ENCODE peak calls at places on chromosome 12, in five cellular contexts. C is CD8-positive, alpha-beta T cell; U is aorta; A is PC-3; D is tibial nerve. P is an unnamed sample.

GRCh38 chr12:1171657-1172056 is 180.6 kb downstream of the ERC1 start:
- DNase-seq in C (no peak), U (no peak), A (no peak), D (no peak), P (no peak)

GRCh38 chr12:63823040-63823439 is 21.5 kb upstream of the SRGAP1 start:
- DNase-seq in C (no peak), U (no peak), A (no peak), D (no peak), P (no peak)

GRCh38 chr12:55019784-55020183 is at the start of gene NEUROD4:
- DNase-seq in C (no peak), U (no peak), A (peak; percentile 66), D (no peak), P (no peak)

GRCh38 chr12:124928095-124928911 is 13.9 kb upstream of the UBC start:
- DNase-seq in C (no peak), U (peak; percentile 89), A (peak; percentile 88), D (peak; percentile 55), P (no peak)

GRCh38 chr12:110270125-110270962 is 10.7 kb upstream of the ATP2A2 start:
- DNase-seq in C (no peak), U (peak; percentile 37), A (peak; percentile 92), D (no peak), P (no peak)

GRCh38 chr12:71415336-71416231 is 24.0 kb upstream of the LGR5 start:
- DNase-seq in C (no peak), U (no peak), A (peak; percentile 81), D (no peak), P (no peak)

GRCh38 chr12:6958609-6959375 is 7.6 kb downstream of the PTPN6 start:
- DNase-seq in C (peak; percentile 60), U (no peak), A (no peak), D (no peak), P (peak; percentile 60)

GRCh38 chr12:59620326-59620725 is 24.5 kb downstream of the SLC16A7 start:
- DNase-seq in C (no peak), U (no peak), A (peak; percentile 31), D (no peak), P (no peak)

GRCh38 chr12:12806784-12807516 is 6.2 kb upstream of the DDX47 start:
- DNase-seq in C (no peak), U (no peak), A (no peak), D (no peak), P (no peak)

GRCh38 chr12:93122569-93123091 is 193.5 kb upstream of the EEA1 start:
- DNase-seq in C (no peak), U (no peak), A (no peak), D (no peak), P (no peak)

GRCh38 chr12:124030008-124030407 is 57.0 kb downstream of the ZNF664 start:
- DNase-seq in C (no peak), U (no peak), A (no peak), D (no peak), P (no peak)

DNA sequence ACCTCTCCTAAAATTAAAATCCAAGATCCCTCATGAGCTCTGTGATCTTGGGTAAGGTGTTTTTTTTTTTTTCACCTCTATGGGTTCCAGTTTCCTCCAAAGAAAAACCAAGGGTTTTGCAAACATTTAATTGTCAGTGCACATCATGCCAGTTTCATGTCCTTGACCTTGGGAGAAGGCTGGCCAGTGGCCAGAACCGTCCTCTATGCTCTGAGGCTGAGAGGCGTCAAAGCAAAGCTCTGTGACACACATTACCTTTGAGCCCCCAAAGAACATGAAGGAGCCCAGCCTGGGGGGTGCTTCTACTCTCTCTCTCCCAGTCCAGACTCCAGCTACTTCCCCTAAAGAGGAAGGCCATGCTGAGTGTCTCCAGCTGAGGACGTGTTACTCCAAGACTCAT is 145.5 kb upstream of the TMEM132C start:
- DNase-seq in C (no peak), U (no peak), A (no peak), D (no peak), P (no peak)
- H3K9me3 ChIP-seq in C (no peaks in the 10 kb centered on the region), U (no peaks in the 10 kb centered on the region), A (no peaks in the 10 kb centered on the region), D (no peaks in the 10 kb centered on the region), P (no peaks in the 10 kb centered on the region)

GRCh38 chr12:17296882-17297281 is 690.9 kb upstream of the LMO3 start:
- DNase-seq in C (no peak), U (no peak), A (no peak), D (no peak), P (no peak)
- H3K9me3 ChIP-seq in C (no peaks in the 10 kb centered on the region), U (peaks cover 3% of the 10 kb centered on the region), A (no peaks in the 10 kb centered on the region), D (no peaks in the 10 kb centered on the region), P (peaks cover 5% of the 10 kb centered on the region)

DNA sequence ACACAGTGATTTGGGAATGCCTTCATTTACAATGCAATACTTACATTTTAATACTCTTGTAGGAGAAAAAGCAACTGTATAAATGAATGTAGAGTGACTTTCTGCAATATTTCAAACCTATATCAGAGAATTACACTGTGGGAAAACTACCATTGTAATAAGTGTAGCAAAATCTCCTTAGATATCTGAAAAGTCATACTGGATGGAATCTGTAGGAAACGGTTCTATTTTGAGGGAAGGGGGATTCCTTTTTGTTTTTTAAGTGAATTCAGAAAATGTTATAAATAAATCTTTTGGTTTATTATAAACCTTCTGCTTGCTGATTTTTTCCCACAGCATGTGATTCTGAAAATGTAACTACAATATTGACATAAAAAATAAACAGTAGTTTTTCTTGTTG is 23.0 kb downstream of the ZNF891 start:
- DNase-seq in C (no peak), U (no peak), A (no peak), D (no peak), P (no peak)
- H3K9me3 ChIP-seq in C (peaks cover 72% of the 10 kb centered on the region), U (peaks cover 20% of the 10 kb centered on the region), A (peaks cover 80% of the 10 kb centered on the region), D (peaks cover 100% of the 10 kb centered on the region), P (peaks cover 59% of the 10 kb centered on the region)

GRCh38 chr12:34166427-34167060 is 144.2 kb downstream of the ALG10 start:
- DNase-seq in C (no peak), U (no peak), A (no peak), D (no peak), P (no peak)
- H3K9me3 ChIP-seq in C (no peaks in the 10 kb centered on the region), U (no peaks in the 10 kb centered on the region), A (no peaks in the 10 kb centered on the region), D (no peaks in the 10 kb centered on the region), P (no peaks in the 10 kb centered on the region)

GRCh38 chr12:94429191-94429590 is 30.5 kb downstream of the CEP83 start:
- DNase-seq in C (no peak), U (no peak), A (no peak), D (no peak), P (no peak)

GRCh38 chr12:94430304-94430703 is 29.4 kb downstream of the CEP83 start:
- DNase-seq in C (no peak), U (no peak), A (no peak), D (no peak), P (no peak)

GRCh38 chr12:94426049-94426448 is 33.6 kb downstream of the CEP83 start:
- DNase-seq in C (no peak), U (no peak), A (no peak), D (no peak), P (no peak)

GRCh38 chr12:94429633-94430032 is 30.0 kb downstream of the CEP83 start:
- DNase-seq in C (no peak), U (no peak), A (no peak), D (no peak), P (no peak)

GRCh38 chr12:94427520-94428381 is 31.9 kb downstream of the CEP83 start:
- DNase-seq in C (no peak), U (no peak), A (no peak), D (no peak), P (no peak)
- H3K9me3 ChIP-seq in C (peaks cover 14% of the 10 kb centered on the region), U (peaks cover 1% of the 10 kb centered on the region), A (peaks cover 19% of the 10 kb centered on the region), D (peaks cover under 1% of the 10 kb centered on the region), P (peaks cover 7% of the 10 kb centered on the region)

GRCh38 chr12:128542844-128543243 is 275.9 kb downstream of the TMEM132C start:
- DNase-seq in C (no peak), U (no peak), A (no peak), D (no peak), P (no peak)

GRCh38 chr12:128537668-128538067 is 270.7 kb downstream of the TMEM132C start:
- DNase-seq in C (no peak), U (no peak), A (no peak), D (no peak), P (no peak)

GRCh38 chr12:128543971-128544370 is 277.0 kb downstream of the TMEM132C start:
- DNase-seq in C (no peak), U (no peak), A (no peak), D (no peak), P (no peak)

DNA sequence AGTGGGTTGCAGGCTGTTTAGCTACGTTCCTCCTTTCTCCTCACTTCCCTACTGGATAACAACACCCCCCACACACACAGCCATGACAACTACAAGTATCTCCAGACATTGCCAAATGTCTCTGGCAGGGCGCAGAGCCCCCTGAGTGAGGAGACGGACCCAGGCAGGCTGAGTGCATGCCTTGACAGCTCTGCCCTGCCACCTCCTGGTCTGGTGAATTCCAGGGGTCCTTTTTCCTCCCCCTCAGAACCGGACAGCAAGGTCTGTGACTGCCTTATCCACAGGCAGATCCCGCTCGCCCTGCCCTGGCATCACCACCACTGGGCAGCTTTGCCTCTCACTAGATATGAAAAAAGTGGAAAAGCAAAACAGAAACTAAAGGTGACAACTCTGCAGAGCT is 276.5 kb downstream of the TMEM132C start:
- DNase-seq in C (no peak), U (no peak), A (no peak), D (no peak), P (no peak)
- H3K9me3 ChIP-seq in C (no peaks in the 10 kb centered on the region), U (no peaks in the 10 kb centered on the region), A (no peaks in the 10 kb centered on the region), D (no peaks in the 10 kb centered on the region), P (no peaks in the 10 kb centered on the region)

GRCh38 chr12:132942611-132943010 is 13.5 kb downstream of the ZNF605 start:
- DNase-seq in C (no peak), U (no peak), A (no peak), D (no peak), P (no peak)

GRCh38 chr12:132945806-132946506 is 10.2 kb downstream of the ZNF605 start:
- DNase-seq in C (no peak), U (no peak), A (no peak), D (no peak), P (no peak)

GRCh38 chr12:132940071-132940719 is 15.9 kb downstream of the ZNF605 start:
- DNase-seq in C (no peak), U (no peak), A (no peak), D (no peak), P (no peak)

GRCh38 chr12:132937476-132937875 is 18.6 kb downstream of the ZNF605 start:
- DNase-seq in C (no peak), U (no peak), A (no peak), D (no peak), P (no peak)

GRCh38 chr12:132941336-132941954 is 14.7 kb downstream of the ZNF605 start:
- DNase-seq in C (no peak), U (no peak), A (no peak), D (no peak), P (no peak)
- H3K9me3 ChIP-seq in C (peaks cover 18% of the 10 kb centered on the region), U (peaks cover 30% of the 10 kb centered on the region), A (peaks cover 14% of the 10 kb centered on the region), D (peaks cover 65% of the 10 kb centered on the region), P (peaks cover 9% of the 10 kb centered on the region)